ENCODE peak calls at places on chromosomes 13 and 19, in ten cellular contexts. Q is upper lobe of left lung; D is fibroblast of lung; S is PC-3; A is left lung; X is IMR-90; N is tibial artery; Y is PC-9; J is CD8-positive, alpha-beta memory T cell; B is CD8-positive, alpha-beta T cell. L is an unnamed sample. For H3K9me3, the result is how much of the 10 kb centered on the place peaks cover.

GRCh38 chr13:80562423-80562822 is 221.5 kb upstream of the SPRY2 start:
- DNase-seq in Q (no peak), D (no peak), S (peak), A (no peak), X (no peak), N (no peak), Y (no peak), J (no peak), B (no peak), L (no peak)

GRCh38 chr13:41196011-41196410 is 1.6 kb upstream of the KBTBD7 start:
- DNase-seq in Q (no peak), D (no peak), S (no peak), A (no peak), X (no peak), N (no peak), Y (no peak), J (no peak), B (no peak), L (no peak)

GRCh38 chr19:52248256-52248655 is 21.1 kb upstream of the ZNF766 start:
- DNase-seq in Q (peak), D (peak), S (peak), A (no peak), X (peak), N (no peak), Y (peak), J (peak), B (peak), L (peak)

GRCh38 chr19:34712606-34713261 is 21.3 kb upstream of the ZNF181 start:
- DNase-seq in Q (peak), D (peak), S (peak), A (no peak), X (peak), N (no peak), Y (peak), J (peak), B (peak), L (peak)

GRCh38 chr19:41956621-41957020 is 2.5 kb downstream of the RABAC1 start:
- DNase-seq in Q (no peak), D (no peak), S (no peak), A (no peak), X (no peak), N (no peak), Y (no peak), J (no peak), B (no peak), L (no peak)

GRCh38 chr19:45294291-45295029 is 28.2 kb downstream of the CKM start:
- DNase-seq in Q (no peak), D (no peak), S (no peak), A (no peak), X (no peak), N (peak), Y (no peak), J (no peak), B (no peak), L (no peak)

GRCh38 chr19:9700229-9700981 is 25.5 kb upstream of the ZNF562 start:
- DNase-seq in Q (no peak), D (no peak), S (no peak), A (no peak), X (no peak), N (no peak), Y (no peak), J (no peak), B (no peak), L (no peak)

GRCh38 chr19:54207908-54208783 is 7.5 kb downstream of the RPS9 start:
- DNase-seq in Q (peak), D (peak), S (peak), A (peak), X (peak), N (no peak), Y (peak), J (peak), B (no peak), L (peak)

GRCh38 chr19:50712833-50713232 is 6.8 kb downstream of the SHANK1 start:
- DNase-seq in Q (no peak), D (no peak), S (no peak), A (peak), X (no peak), N (no peak), Y (no peak), J (no peak), B (no peak), L (no peak)

GRCh38 chr13:27770809-27771208 is 21.5 kb upstream of the GSX1 start:
- DNase-seq in Q (no peak), D (no peak), S (peak), A (no peak), X (peak), N (no peak), Y (no peak), J (no peak), B (no peak), L (no peak)

GRCh38 chr13:108663710-108664109 is 34.3 kb downstream of the MYO16 start:
- DNase-seq in Q (no peak), D (no peak), S (no peak), A (no peak), X (no peak), N (no peak), Y (no peak), J (no peak), B (no peak), L (no peak)

GRCh38 chr19:5048727-5049553 is 80.0 kb downstream of the KDM4B start:
- DNase-seq in Q (no peak), D (peak), S (peak), A (peak), X (peak), N (peak), Y (peak), J (no peak), B (no peak), L (no peak)

GRCh38 chr13:113432509-113433270 is 20.6 kb downstream of the ADPRHL1 start:
- DNase-seq in Q (no peak), D (no peak), S (no peak), A (no peak), X (no peak), N (no peak), Y (no peak), J (no peak), B (no peak), L (no peak)

GRCh38 chr19:44857837-44858236 is 11.7 kb downstream of the NECTIN2 start:
- DNase-seq in Q (no peak), D (no peak), S (no peak), A (no peak), X (no peak), N (no peak), Y (no peak), J (no peak), B (no peak), L (no peak)

GRCh38 chr19:36483653-36484052 is 5.7 kb downstream of the ZNF566 start:
- DNase-seq in Q (no peak), D (no peak), S (no peak), A (no peak), X (no peak), N (no peak), Y (no peak), J (no peak), B (no peak), L (no peak)

GRCh38 chr13:77583551-77583950 is 48.0 kb downstream of the SCEL start:
- DNase-seq in Q (no peak), D (no peak), S (no peak), A (no peak), X (no peak), N (no peak), Y (no peak), J (no peak), B (no peak), L (no peak)

GRCh38 chr13:73698859-73699258 is 435.3 kb downstream of the KLF12 start:
- DNase-seq in Q (no peak), D (peak), S (no peak), A (no peak), X (peak), N (no peak), Y (no peak), J (no peak), B (no peak), L (no peak)

GRCh38 chr13:96988441-96988840 is 5.8 kb downstream of the OXGR1 start:
- DNase-seq in Q (no peak), D (no peak), S (no peak), A (no peak), X (no peak), N (no peak), Y (no peak), J (no peak), B (no peak), L (no peak)

GRCh38 chr19:30596813-30597399 is 224.7 kb downstream of the ZNF536 start:
- DNase-seq in Q (no peak), D (no peak), S (no peak), A (no peak), X (no peak), N (no peak), Y (no peak), J (no peak), B (no peak), L (no peak)

GRCh38 chr13:60701919-60702318 is 304.9 kb downstream of the TDRD3 start:
- DNase-seq in Q (no peak), D (no peak), S (no peak), A (no peak), X (no peak), N (no peak), Y (no peak), J (no peak), B (no peak), L (no peak)

GRCh38 chr19:5251096-5252065 is 89.2 kb downstream of the PTPRS start:
- DNase-seq in Q (no peak), D (no peak), S (no peak), A (no peak), X (no peak), N (no peak), Y (no peak), J (no peak), B (no peak), L (no peak)

GRCh38 chr19:7408251-7408650 is 59.5 kb downstream of the ARHGEF18 start:
- DNase-seq in Q (no peak), D (no peak), S (no peak), A (no peak), X (no peak), N (no peak), Y (no peak), J (no peak), B (no peak), L (no peak)

DNA sequence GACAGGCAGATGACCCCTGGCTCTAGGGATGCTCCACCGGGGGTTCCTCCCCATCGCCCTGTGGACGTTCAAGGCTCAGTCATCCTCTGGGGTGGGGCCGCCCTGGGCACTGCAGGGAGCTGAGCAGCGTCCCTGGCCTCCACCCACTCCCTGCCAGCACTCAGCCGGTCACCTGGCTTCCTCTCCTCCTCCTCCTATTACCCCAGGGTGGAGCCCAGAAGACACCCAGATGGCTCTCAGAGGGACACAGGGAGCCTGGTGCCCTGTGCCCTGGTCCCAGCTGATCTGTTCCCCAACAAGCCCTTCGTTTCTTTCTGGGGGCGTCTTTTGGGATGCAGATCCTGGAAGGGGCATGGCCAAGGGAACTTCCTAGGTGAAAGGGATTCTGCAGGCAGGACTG is 3.7 kb upstream of the MKNK2 start:
- DNase-seq in Q (no peak), D (no peak), S (no peak), A (no peak), X (no peak), N (no peak), Y (peak), J (no peak), B (no peak), L (no peak)
- H3K27ac ChIP-seq in Q (peak), D (no peak), S (no peak), A (peak), X (no peak), N (no peak), Y (no peak), J (no peak), B (no peak), L (no peak)

DNA sequence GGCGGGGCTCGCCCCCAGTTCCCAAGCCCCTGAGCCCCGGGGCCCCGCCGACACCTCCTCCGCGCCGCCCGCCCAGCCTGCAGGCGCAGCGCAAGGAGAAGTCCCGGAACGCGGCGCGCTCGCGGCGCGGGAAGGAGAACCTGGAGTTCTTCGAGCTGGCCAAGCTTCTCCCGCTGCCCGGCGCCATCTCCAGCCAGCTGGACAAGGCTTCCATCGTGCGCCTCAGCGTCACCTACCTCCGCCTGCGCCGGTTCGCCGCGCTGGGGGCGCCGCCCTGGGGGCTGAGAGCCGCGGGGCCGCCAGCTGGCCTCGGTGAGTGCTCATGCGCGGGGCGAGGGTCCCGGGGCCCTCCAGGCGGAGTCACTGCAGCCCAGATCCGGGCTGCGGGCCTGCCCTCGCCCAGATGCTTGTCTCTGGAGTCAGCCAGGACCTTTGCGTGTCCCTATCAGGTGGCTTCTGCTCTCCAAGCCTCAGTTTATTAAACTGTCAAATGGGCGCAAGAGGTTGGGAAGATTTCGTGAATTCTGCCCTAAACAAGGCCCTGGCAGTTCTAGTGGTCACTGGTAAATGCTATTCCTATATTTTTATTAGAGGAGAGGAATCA is 2.0 kb downstream of the NPAS1 start:
- DNase-seq in Q (no peak), D (peak), S (no peak), A (peak), X (no peak), N (no peak), Y (no peak), J (no peak), B (no peak), L (no peak)
- H3K4me3 ChIP-seq in Q (no peak), D (no peak), S (peak), A (no peak), X (peak), N (peak), Y (no peak), J (no peak), B (peak), L (no peak)

GRCh38 chr19:56822755-56823154 is 17.8 kb downstream of the PEG3 start:
- DNase-seq in Q (no peak), D (no peak), S (no peak), A (peak), X (no peak), N (no peak), Y (no peak), J (no peak), B (no peak), L (no peak)

GRCh38 chr19:56821675-56822074 is 18.9 kb downstream of the PEG3 start:
- DNase-seq in Q (no peak), D (no peak), S (no peak), A (no peak), X (no peak), N (no peak), Y (no peak), J (no peak), B (no peak), L (no peak)

GRCh38 chr19:56821209-56821608 is 19.3 kb downstream of the PEG3 start:
- DNase-seq in Q (no peak), D (no peak), S (no peak), A (peak), X (no peak), N (no peak), Y (no peak), J (no peak), B (no peak), L (no peak)

GRCh38 chr19:56823956-56824355 is 16.6 kb downstream of the PEG3 start:
- DNase-seq in Q (no peak), D (no peak), S (no peak), A (no peak), X (no peak), N (no peak), Y (no peak), J (no peak), B (no peak), L (no peak)

DNA sequence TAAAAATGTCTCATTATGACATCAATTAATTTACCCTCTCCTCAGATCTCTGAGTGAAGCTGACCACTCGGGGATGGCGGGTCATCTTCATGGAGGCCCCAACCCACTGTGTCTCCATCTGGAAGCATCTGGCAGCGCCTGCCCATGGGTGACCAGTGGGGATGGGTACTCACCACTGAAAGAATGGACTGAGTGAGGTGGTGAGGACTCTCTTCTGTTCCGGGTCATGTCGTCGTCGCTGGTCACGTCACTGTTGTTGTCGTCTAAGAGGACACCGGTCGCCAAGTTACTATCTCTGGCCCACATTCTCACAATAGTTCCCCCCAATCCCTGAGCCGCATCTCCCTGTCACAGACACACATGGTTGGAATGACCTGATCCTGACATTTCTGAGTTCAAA is 17.1 kb downstream of the PEG3 start:
- DNase-seq in Q (no peak), D (no peak), S (no peak), A (peak), X (no peak), N (no peak), Y (no peak), J (no peak), B (no peak), L (no peak)
- H3K9me3 ChIP-seq in Q (under half), D (under half), S (under half), A (under half), X (half or more), N (under half), Y (under half), J (under half), B (under half), L (under half)

DNA sequence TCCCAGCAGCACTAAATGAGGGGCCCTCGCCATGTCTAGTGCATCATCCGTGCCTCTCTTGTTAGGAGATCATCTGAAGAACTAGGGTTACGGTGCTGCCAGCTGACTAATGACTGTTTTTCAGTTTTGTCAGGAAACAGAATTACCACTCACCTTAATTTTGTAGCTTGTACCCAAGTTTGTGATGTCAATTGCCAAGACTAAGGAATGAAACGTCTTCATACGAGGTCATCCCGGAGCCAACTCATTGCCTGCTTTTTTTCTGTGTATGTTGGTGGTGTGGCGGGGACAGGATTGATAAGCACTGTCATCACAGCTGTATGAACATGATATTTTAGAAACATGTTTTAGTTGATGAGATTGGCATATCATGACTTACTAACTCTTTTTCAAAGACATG is 100.6 kb downstream of the TNFRSF19 start:
- DNase-seq in Q (no peak), D (peak), S (no peak), A (no peak), X (peak), N (no peak), Y (no peak), J (no peak), B (no peak), L (no peak)
- H3K27ac ChIP-seq in Q (no peak), D (peak), S (no peak), A (no peak), X (peak), N (no peak), Y (no peak), J (no peak), B (no peak), L (no peak)

DNA sequence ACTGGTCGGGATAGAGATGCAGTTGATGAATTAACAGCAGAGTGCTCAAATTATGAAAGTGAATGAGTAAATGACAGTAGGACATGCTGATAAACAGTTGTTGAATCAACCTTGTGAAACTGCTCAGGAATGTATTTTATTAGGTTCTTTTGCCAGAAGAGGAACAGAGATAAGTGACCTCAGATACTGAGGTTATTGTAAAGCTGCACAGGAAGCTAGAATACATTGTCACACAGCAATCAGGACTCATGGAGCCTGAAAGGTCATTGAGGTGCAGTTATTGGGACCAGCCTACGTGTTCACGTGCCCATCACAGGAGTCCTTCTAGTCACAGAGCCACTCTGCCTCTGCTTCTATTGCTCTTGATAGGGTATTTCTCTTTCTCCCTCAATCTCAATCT is 47.5 kb upstream of the MED4 start:
- DNase-seq in Q (no peak), D (no peak), S (no peak), A (no peak), X (no peak), N (no peak), Y (no peak), J (no peak), B (no peak), L (no peak)
- H3K4me3 ChIP-seq in Q (no peak), D (no peak), S (no peak), A (no peak), X (no peak), N (no peak), Y (no peak), J (no peak), B (no peak), L (no peak)

DNA sequence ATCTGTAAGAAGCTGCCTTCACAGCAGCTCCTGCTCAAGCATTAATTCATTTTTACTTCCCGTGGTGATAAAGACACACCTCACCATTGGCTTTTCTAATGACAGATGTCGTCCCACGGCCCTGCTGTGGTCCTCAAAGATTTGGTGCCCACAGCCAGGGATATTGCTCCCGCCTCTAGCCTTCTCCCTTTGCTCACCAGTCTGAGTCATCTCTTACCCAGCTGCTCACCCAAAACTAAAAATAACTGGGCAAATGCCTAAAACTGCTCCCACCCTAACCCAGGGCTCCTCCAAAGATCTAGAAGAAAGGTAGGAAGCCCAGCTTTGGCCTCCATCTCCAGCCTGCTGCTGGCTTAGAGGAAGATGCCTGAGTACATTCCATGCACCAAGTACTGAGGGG is 371.1 kb upstream of the ZNF507 start:
- DNase-seq in Q (no peak), D (no peak), S (no peak), A (no peak), X (no peak), N (no peak), Y (no peak), J (no peak), B (no peak), L (no peak)
- H3K9me3 ChIP-seq in Q (under half), D (under half), S (under half), A (under half), X (under half), N (under half), Y (under half), J (under half), B (under half), L (under half)

DNA sequence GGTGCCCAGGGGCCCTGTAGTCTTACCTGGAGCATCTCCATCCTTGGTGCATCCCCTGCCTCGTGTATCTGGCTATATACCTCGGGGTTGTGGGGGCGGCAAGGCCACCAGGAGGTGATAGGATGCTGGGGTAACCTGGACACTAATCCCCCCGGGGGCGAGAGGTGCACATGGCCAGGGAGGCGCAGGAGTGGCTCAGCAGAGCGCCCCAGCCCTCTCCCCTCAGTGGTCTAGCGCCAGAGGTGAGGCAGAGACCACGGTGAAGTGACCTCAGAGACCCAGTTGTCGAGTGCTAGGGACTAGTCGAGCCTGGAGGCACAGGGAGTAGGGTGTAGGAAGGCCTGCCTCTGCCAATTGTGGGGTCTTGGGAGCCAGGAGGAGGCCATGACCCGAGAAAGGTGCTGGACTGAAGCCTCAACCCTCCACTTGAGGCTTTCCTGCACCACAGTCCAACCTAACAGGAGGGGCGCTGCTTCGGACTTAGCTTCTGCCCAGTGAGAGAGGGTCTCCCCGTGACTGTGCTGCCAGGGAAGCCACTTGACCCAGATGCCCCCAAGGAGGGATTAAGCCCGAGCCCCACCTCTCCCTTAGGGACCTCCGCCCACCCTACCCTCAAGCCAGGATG is at the start of gene LHB:
- DNase-seq in Q (no peak), D (no peak), S (no peak), A (no peak), X (no peak), N (no peak), Y (peak), J (no peak), B (no peak), L (no peak)
- H3K27ac ChIP-seq in Q (no peak), D (no peak), S (no peak), A (no peak), X (no peak), N (no peak), Y (no peak), J (no peak), B (peak), L (peak)